ENCODE peak calls at places on chromosomes 5 and 9, in six cellular contexts. S is IMR-90, P is mesendoderm, A is neuronal stem cell, I is H1, H is trophoblast cell. M is an unnamed sample.

GRCh38 chr5:179840766-179841165 is 17.9 kb downstream of the MRNIP start:
- DNase-seq in S (no peak), P (no peak), A (no peak), I (no peak), H (peak; percentile 24), M (no peak)

GRCh38 chr5:78628260-78629024 is 20.1 kb downstream of the LHFPL2 start:
- DNase-seq in S (no peak), P (peak; percentile 45), A (no peak), I (no peak), H (no peak), M (no peak)

GRCh38 chr5:129963359-129963758 is 59.1 kb downstream of the CHSY3 start:
- DNase-seq in S (peak; percentile 66), P (no peak), A (no peak), I (no peak), H (peak; percentile 5), M (peak; percentile 86)

GRCh38 chr5:93381057-93381456 is 200.0 kb downstream of the NR2F1-AS1 start:
- DNase-seq in S (peak; percentile 20), P (no peak), A (no peak), I (no peak), H (no peak), M (no peak)

GRCh38 chr9:69943146-69943545 is 100.5 kb upstream of the MAMDC2 start:
- DNase-seq in S (no peak), P (no peak), A (no peak), I (no peak), H (peak; percentile 31), M (no peak)

GRCh38 chr9:114266969-114267368 is 55.9 kb upstream of the ORM1 start:
- DNase-seq in S (peak; percentile 68), P (no peak), A (no peak), I (no peak), H (no peak), M (no peak)

GRCh38 chr9:78210841-78211301 is 25.0 kb upstream of the CEP78 start:
- DNase-seq in S (no peak), P (no peak), A (no peak), I (no peak), H (no peak), M (no peak)

GRCh38 chr5:53249529-53249928 is 140.0 kb upstream of the MOCS2 start:
- DNase-seq in S (peak; percentile 98), P (no peak), A (no peak), I (no peak), H (peak; percentile 11), M (peak; percentile 87)

GRCh38 chr5:112823656-112824055 is 37.4 kb upstream of the SRP19 start:
- DNase-seq in S (no peak), P (no peak), A (no peak), I (no peak), H (peak; percentile 91), M (no peak)

GRCh38 chr9:72526901-72527800 is 5.7 kb downstream of the TMC1 start:
- DNase-seq in S (peak; percentile 93), P (peak; percentile 92), A (peak; percentile 62), I (peak; percentile 68), H (peak; percentile 61), M (peak; percentile 97)

GRCh38 chr5:59793000-59793399 is 100.5 kb downstream of the PDE4D start:
- DNase-seq in S (peak; percentile 71), P (no peak), A (no peak), I (no peak), H (peak; percentile 95), M (peak; percentile 82)

GRCh38 chr9:74496819-74497749 is at the start of gene RORB:
- DNase-seq in S (peak; percentile 5), P (peak; percentile 86), A (peak; percentile 79), I (no peak), H (peak; percentile 19), M (peak; percentile 36)

GRCh38 chr5:56525117-56525516 is 290.2 kb upstream of the MAP3K1 start:
- DNase-seq in S (peak; percentile 56), P (no peak), A (no peak), I (no peak), H (no peak), M (no peak)

GRCh38 chr5:174354571-174354970 is 309.1 kb downstream of the NSG2 start:
- DNase-seq in S (no peak), P (no peak), A (no peak), I (no peak), H (no peak), M (no peak)

GRCh38 chr5:172678902-172679301 is 37.8 kb downstream of the NEURL1B start:
- DNase-seq in S (no peak), P (no peak), A (no peak), I (no peak), H (no peak), M (no peak)

GRCh38 chr9:76271755-76272154 is 122.5 kb downstream of the RFK start:
- DNase-seq in S (peak; percentile 51), P (no peak), A (no peak), I (no peak), H (no peak), M (no peak)

GRCh38 chr5:150556859-150557506 is 49.1 kb downstream of the NDST1 start:
- DNase-seq in S (no peak), P (no peak), A (no peak), I (no peak), H (no peak), M (no peak)

GRCh38 chr9:19119241-19119640 is 8.1 kb downstream of the PLIN2 start:
- DNase-seq in S (no peak), P (no peak), A (no peak), I (no peak), H (no peak), M (no peak)

GRCh38 chr5:128258387-128258786 is 174.8 kb downstream of the SLC12A2 start:
- DNase-seq in S (no peak), P (no peak), A (no peak), I (no peak), H (no peak), M (no peak)

GRCh38 chr5:36156124-36156601 is 4.3 kb downstream of the SKP2 start:
- DNase-seq in S (peak; percentile 60), P (peak; percentile 75), A (no peak), I (no peak), H (peak; percentile 99), M (peak; percentile 66)

GRCh38 chr5:54695198-54695966 is 177.8 kb downstream of the SNX18 start:
- DNase-seq in S (no peak), P (no peak), A (no peak), I (no peak), H (no peak), M (no peak)

GRCh38 chr5:176879663-176880392 is 19.3 kb downstream of the HK3 start:
- DNase-seq in S (no peak), P (no peak), A (no peak), I (no peak), H (no peak), M (no peak)

GRCh38 chr5:92468307-92468706 is 1085.2 kb upstream of the ARRDC3 start:
- DNase-seq in S (no peak), P (no peak), A (no peak), I (no peak), H (no peak), M (no peak)

GRCh38 chr5:50853151-50853550 is 186.7 kb downstream of the PARP8 start:
- DNase-seq in S (no peak), P (no peak), A (no peak), I (no peak), H (peak; percentile 20), M (no peak)

GRCh38 chr9:126700903-126701819 is 87.4 kb downstream of the LMX1B start:
- DNase-seq in S (no peak), P (no peak), A (no peak), I (no peak), H (no peak), M (no peak)

GRCh38 chr9:96109718-96110351 is 192.1 kb downstream of the HSD17B3 start:
- DNase-seq in S (peak; percentile 38), P (no peak), A (no peak), I (no peak), H (no peak), M (peak; percentile 64)

GRCh38 chr9:23723672-23724071 is 102.4 kb downstream of the ELAVL2 start:
- DNase-seq in S (no peak), P (no peak), A (no peak), I (no peak), H (no peak), M (no peak)

GRCh38 chr9:35286381-35286780 is 124.6 kb downstream of the UNC13B start:
- DNase-seq in S (no peak), P (no peak), A (no peak), I (no peak), H (no peak), M (no peak)

GRCh38 chr9:110443878-110444245 is 106.2 kb upstream of the TXNDC8 start:
- DNase-seq in S (peak; percentile 80), P (no peak), A (no peak), I (no peak), H (peak; percentile 38), M (peak; percentile 88)

GRCh38 chr9:124861342-124862229 is at the start of the genes ARPC5L and RPL35:
- DNase-seq in S (peak; percentile 89), P (peak; percentile 96), A (peak; percentile 91), I (no peak), H (peak; percentile 96), M (peak; percentile 94)
- H3K4ac ChIP-seq in S (peak within 1 kb of the TSS; percentile 100), P (peak within 1 kb of the TSS; percentile 93), A (peak within 1 kb of the TSS; percentile 100), I (peak within 1 kb of the TSS; percentile 98), H (peak within 1 kb of the TSS; percentile 94), M (peak within 1 kb of the TSS; percentile 75)

GRCh38 chr5:115600771-115601170 is 1.5 kb downstream of the TICAM2 start:
- DNase-seq in S (peak; percentile 63), P (no peak), A (no peak), I (no peak), H (no peak), M (peak; percentile 50)
- H3K4me3 ChIP-seq in S (peak overlapping the region; percentile 94), P (no peak overlapping the region), A (no peak overlapping the region), I (no peak overlapping the region), H (no peak overlapping the region), M (peak overlapping the region; percentile 86)

GRCh38 chr5:138542120-138542955 is 698 bp downstream of the ETF1 start:
- DNase-seq in S (peak; percentile 11), P (peak; percentile 32), A (no peak), I (peak; percentile 2), H (peak; percentile 26), M (no peak)
- H3K4ac ChIP-seq in S (peak overlapping the region; percentile 90), P (peak overlapping the region; percentile 64), A (no peak overlapping the region), I (no peak overlapping the region), H (peak overlapping the region; percentile 100), M (peak overlapping the region; percentile 96)

DNA sequence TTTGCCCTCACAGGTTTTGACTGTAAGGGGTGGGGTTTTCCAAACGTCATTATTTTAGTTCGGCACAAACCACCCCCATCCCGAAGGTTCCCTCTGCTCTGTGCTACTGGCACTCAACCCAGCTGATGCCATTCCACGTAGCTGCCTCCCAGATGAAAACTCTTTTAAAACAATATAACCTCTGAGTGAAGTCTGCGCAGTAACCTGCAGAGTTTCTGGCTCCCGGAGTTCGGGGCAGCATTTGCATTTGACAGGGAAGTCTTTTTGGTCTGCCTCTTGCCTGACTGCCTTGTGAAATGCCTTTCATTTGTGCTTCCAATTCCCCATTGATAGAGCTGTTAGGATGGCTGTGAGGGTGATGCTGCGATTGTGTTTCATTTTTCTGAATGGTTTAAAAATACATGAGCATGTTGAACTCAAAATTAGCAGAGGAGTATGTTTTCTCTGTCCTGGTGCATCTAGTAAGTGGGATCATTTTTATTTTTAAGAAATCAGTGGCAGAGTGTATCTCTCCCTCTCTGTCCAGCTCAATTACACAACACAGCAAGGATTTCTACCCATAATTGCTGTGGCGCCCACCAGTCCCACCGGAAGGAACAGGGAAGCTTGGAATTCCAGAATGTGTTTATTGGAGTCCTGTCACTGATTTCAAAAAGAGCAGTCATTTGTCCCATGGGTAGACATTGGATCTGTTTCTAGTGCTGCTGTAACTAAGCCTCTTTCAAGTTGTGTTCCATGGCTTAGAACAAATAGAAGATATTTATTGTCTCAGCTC is 24.8 kb downstream of the ADCY2 start:
- DNase-seq in S (no peak), P (peak; percentile 77), A (no peak), I (no peak), H (no peak), M (no peak)
- H3K4me3 ChIP-seq in S (no peak overlapping the region), P (no peak overlapping the region), A (no peak overlapping the region), I (no peak overlapping the region), H (no peak overlapping the region), M (no peak overlapping the region)